ENCODE peak calls at places on chromosomes 2 and 18, in five cellular contexts. O is WTC11, C is putamen, I is iPS DF 6.9, M is KBM-7. Q is an unnamed sample.
A peak's percentile ranks its signal among the peaks of the same experiment; 100 is the strongest.

GRCh38 chr2:148926291-148926961 is 51.4 kb downstream of the KIF5C start:
- DNase-seq in O (peak; percentile 61), C (peak; percentile 79), I (peak; percentile 41), M (peak; percentile 64), Q (peak; percentile 28)

GRCh38 chr18:21210278-21210677 is 31.8 kb upstream of the GREB1L start:
- DNase-seq in O (no peak), C (no peak), I (no peak), M (no peak), Q (no peak)

GRCh38 chr2:230230087-230230486 is 4.6 kb downstream of the SP140 start:
- DNase-seq in O (no peak), C (no peak), I (peak; percentile 33), M (no peak), Q (peak; percentile 48)

GRCh38 chr2:20419007-20419576 is 27.8 kb upstream of the RHOB start:
- DNase-seq in O (no peak), C (no peak), I (no peak), M (no peak), Q (no peak)

GRCh38 chr18:45566025-45566740 is 49.1 kb upstream of the SLC14A2 start:
- DNase-seq in O (no peak), C (no peak), I (no peak), M (no peak), Q (no peak)

GRCh38 chr18:1965541-1965940 is 605.8 kb downstream of the METTL4 start:
- DNase-seq in O (no peak), C (no peak), I (no peak), M (no peak), Q (no peak)

GRCh38 chr18:77140439-77141109 is 8.0 kb upstream of the MBP start:
- DNase-seq in O (no peak), C (no peak), I (no peak), M (no peak), Q (no peak)

GRCh38 chr2:230202430-230203109 is 17.2 kb downstream of the SP110 start:
- DNase-seq in O (no peak), C (no peak), I (no peak), M (no peak), Q (no peak)

GRCh38 chr2:168326578-168326977 is 79.2 kb upstream of the STK39 start:
- DNase-seq in O (no peak), C (no peak), I (no peak), M (no peak), Q (no peak)

GRCh38 chr2:176056411-176056810 is 27.4 kb downstream of the EVX2 start:
- DNase-seq in O (no peak), C (no peak), I (no peak), M (no peak), Q (no peak)

GRCh38 chr2:102301867-102302362 is 9.4 kb upstream of the IL1RL1 start:
- DNase-seq in O (peak; percentile 47), C (no peak), I (peak; percentile 52), M (peak; percentile 81), Q (peak; percentile 57)

GRCh38 chr2:126788652-126789051 is 110.0 kb upstream of the TEX51 start:
- DNase-seq in O (no peak), C (no peak), I (no peak), M (no peak), Q (no peak)

GRCh38 chr2:217685255-217685605 is 317.6 kb downstream of the TNS1 start:
- DNase-seq in O (peak; percentile 21), C (no peak), I (no peak), M (no peak), Q (no peak)

GRCh38 chr2:235217814-235218213 is 266.0 kb downstream of the SH3BP4 start:
- DNase-seq in O (no peak), C (no peak), I (no peak), M (no peak), Q (no peak)

GRCh38 chr2:234286956-234287355 is 209.9 kb downstream of the ARL4C start:
- DNase-seq in O (no peak), C (no peak), I (no peak), M (no peak), Q (no peak)

GRCh38 chr2:240250150-240250984 is 109.9 kb upstream of the OTOS start:
- DNase-seq in O (no peak), C (no peak), I (no peak), M (no peak), Q (no peak)

GRCh38 chr2:42560886-42561285 is 7.5 kb upstream of the MTA3 start:
- DNase-seq in O (no peak), C (no peak), I (no peak), M (no peak), Q (no peak)

GRCh38 chr2:148721520-148721931 is 77.0 kb downstream of the EPC2 start:
- DNase-seq in O (no peak), C (no peak), I (no peak), M (peak; percentile 12), Q (no peak)

GRCh38 chr2:46873632-46874068 is 42.0 kb downstream of the MCFD2 start:
- DNase-seq in O (no peak), C (no peak), I (no peak), M (peak; percentile 59), Q (no peak)

GRCh38 chr18:76348267-76349066 is 146.6 kb downstream of the ZNF516 start:
- DNase-seq in O (no peak), C (no peak), I (no peak), M (no peak), Q (no peak)

GRCh38 chr2:206457188-206457634 is 13.9 kb downstream of the ADAM23 start:
- DNase-seq in O (no peak), C (no peak), I (no peak), M (peak; percentile 4), Q (no peak)

GRCh38 chr2:46394649-46395510 is 84.5 kb upstream of the TMEM247 start:
- DNase-seq in O (no peak), C (no peak), I (no peak), M (no peak), Q (no peak)

GRCh38 chr18:21998531-21998930 is 170.9 kb upstream of the GATA6 start:
- DNase-seq in O (no peak), C (no peak), I (no peak), M (no peak), Q (no peak)

GRCh38 chr2:71779306-71779855 is 326.0 kb downstream of the DYSF start:
- DNase-seq in O (no peak), C (no peak), I (no peak), M (no peak), Q (no peak)